ENCODE peak calls at places on chromosomes 5 and 9, in seven cellular contexts. G is ovary; C is colonic mucosa; I is effector CD4-positive, alpha-beta T cell; Q is stimulated activated CD4-positive, alpha-beta T cell treated with anti-CD3 and anti-CD28 coated beads, Interleukin-1b, Interleukin-23, amount 100 ng/mL, for 4 hours; Y is lower leg skin; D is activated naive CD8-positive, alpha-beta T cell treated with anti-CD3 and anti-CD28 coated beads, Interleukin-2, amount 50 U/mL, for 16 hours. U is an unnamed sample.

GRCh38 chr5:78717674-78718073 is 69.1 kb upstream of the LHFPL2 start:
- DNase-seq in C (no peak), Q (no peak), Y (no peak), G (no peak), D (no peak), I (no peak), U (no peak)

GRCh38 chr5:151870820-151871219 is 53.8 kb downstream of the GLRA1 start:
- DNase-seq in I (no peak), D (no peak), Q (no peak), G (no peak), Y (no peak), C (no peak), U (no peak)

GRCh38 chr5:1961304-1961946 is 78.7 kb upstream of the IRX4 start:
- DNase-seq in Q (no peak), Y (peak; percentile 80), D (no peak), G (no peak), I (no peak), C (no peak), U (no peak)

GRCh38 chr9:137423810-137424291 is 658 bp downstream of the NOXA1 start:
- DNase-seq in Q (no peak), C (peak; percentile 62), Y (peak; percentile 92), G (peak; percentile 71), I (no peak), D (no peak), U (no peak)

GRCh38 chr9:89425921-89426388 is 72.0 kb downstream of the SEMA4D start:
- DNase-seq in Y (no peak), G (no peak), C (no peak), Q (no peak), I (no peak), D (no peak), U (no peak)

GRCh38 chr9:79257671-79258410 is 313.9 kb upstream of the TLE4 start:
- DNase-seq in G (no peak), Q (no peak), D (no peak), I (no peak), C (no peak), Y (no peak), U (peak; percentile 62)

GRCh38 chr5:2291146-2291840 is 408.6 kb upstream of the IRX4 start:
- DNase-seq in G (no peak), I (no peak), D (no peak), C (no peak), Y (peak; percentile 73), Q (no peak), U (no peak)

GRCh38 chr9:112115955-112116354 is 59.1 kb downstream of the SUSD1 start:
- DNase-seq in G (no peak), Y (no peak), D (no peak), Q (no peak), I (no peak), C (peak; percentile 9), U (peak; percentile 66)

GRCh38 chr9:115121140-115121710 is 3.3 kb upstream of the TNC start:
- DNase-seq in D (no peak), Q (no peak), Y (no peak), G (no peak), C (no peak), I (no peak), U (no peak)

GRCh38 chr5:136084698-136085097 is 47.9 kb upstream of the SMAD5 start:
- DNase-seq in D (no peak), I (no peak), Y (no peak), Q (no peak), C (no peak), G (peak; percentile 27), U (no peak)

GRCh38 chr5:98769256-98770157 is 4.0 kb upstream of the RGMB start:
- DNase-seq in Y (peak; percentile 88), G (peak; percentile 51), C (peak; percentile 68), Q (no peak), I (no peak), D (no peak), U (no peak)

GRCh38 chr9:97697837-97698236 is 697 bp upstream of the XPA start:
- DNase-seq in Q (no peak), I (no peak), C (no peak), G (no peak), D (no peak), Y (no peak), U (no peak)

GRCh38 chr9:5628183-5628529 is 751 bp upstream of the RIC1 start:
- DNase-seq in G (no peak), C (no peak), D (no peak), Y (no peak), I (no peak), Q (no peak), U (no peak)

U was measured in esophagus muscularis mucosa.